ENCODE peak calls at places on chromosomes 7 and 10, in ten cellular contexts. U, B, L, E, G, P, R, D, X and Q are unnamed samples.

GRCh38 chr7:133789951-133790350 is 337.2 kb upstream of the LRGUK start:
- DNase-seq in P (no peak), D (no peak), X (no peak), U (no peak), L (no peak), E (no peak), B (no peak), R (no peak), G (no peak), Q (no peak)

GRCh38 chr7:2080069-2080405 is 152.7 kb downstream of the MAD1L1 start:
- DNase-seq in G (no peak), U (no peak), X (no peak), P (no peak), B (no peak), L (no peak), R (no peak), E (no peak), D (no peak), Q (no peak)

GRCh38 chr7:232571-233455 is 40.4 kb downstream of the FAM20C start:
- DNase-seq in L (no peak), G (no peak), E (no peak), P (no peak), B (no peak), U (no peak), X (no peak), D (no peak), R (no peak), Q (no peak)

GRCh38 chr7:12719141-12719919 is 31.9 kb downstream of the ARL4A start:
- DNase-seq in R (no peak), D (no peak), L (peak; percentile 55), X (no peak), B (no peak), U (no peak), G (no peak), P (no peak), E (no peak), Q (no peak)

GRCh38 chr10:23412223-23412622 is 26.7 kb upstream of the OTUD1 start:
- DNase-seq in U (no peak), B (no peak), P (no peak), G (no peak), X (no peak), D (no peak), R (no peak), E (no peak), L (no peak), Q (no peak)

GRCh38 chr7:20519641-20520040 is 95.8 kb upstream of the ABCB5 start:
- DNase-seq in P (no peak), U (no peak), R (no peak), G (no peak), B (no peak), X (no peak), L (no peak), E (no peak), D (no peak), Q (no peak)

GRCh38 chr7:8913687-8914086 is 480.3 kb downstream of the NXPH1 start:
- DNase-seq in X (no peak), E (no peak), L (no peak), U (no peak), R (no peak), B (no peak), P (no peak), D (no peak), G (no peak), Q (no peak)

GRCh38 chr10:119323085-119323670 is 115.8 kb downstream of the GRK5 start:
- DNase-seq in G (no peak), X (no peak), P (peak; percentile 41), B (no peak), E (no peak), D (no peak), R (no peak), U (no peak), L (no peak), Q (no peak)

GRCh38 chr10:34698979-34699378 is 116.1 kb downstream of the PARD3 start:
- DNase-seq in D (no peak), X (peak; percentile 34), E (no peak), P (peak; percentile 94), B (no peak), L (peak; percentile 22), G (no peak), U (no peak), R (no peak), Q (no peak)

GRCh38 chr7:28389504-28390385 is 22.6 kb upstream of the CREB5 start:
- DNase-seq in D (no peak), L (peak; percentile 36), X (peak; percentile 49), E (no peak), U (no peak), R (peak; percentile 69), G (peak; percentile 48), B (no peak), P (peak; percentile 87), Q (no peak)

GRCh38 chr7:48759431-48760080 is 164.8 kb upstream of the CDC14C start:
- DNase-seq in L (no peak), G (peak; percentile 70), E (no peak), P (no peak), R (no peak), X (no peak), U (no peak), B (no peak), D (no peak), Q (no peak)

GRCh38 chr7:26372738-26373137 is 81.1 kb downstream of the SNX10 start:
- DNase-seq in P (no peak), G (no peak), X (no peak), D (no peak), E (no peak), R (no peak), B (no peak), U (no peak), L (no peak), Q (no peak)

GRCh38 chr10:101939273-101939635 is 95.7 kb upstream of the KCNIP2 start:
- DNase-seq in X (peak; percentile 87), U (no peak), E (no peak), R (no peak), L (peak; percentile 90), D (no peak), P (no peak), G (no peak), B (no peak), Q (no peak)

GRCh38 chr10:103901299-103901698 is 16.7 kb downstream of the STN1 start:
- DNase-seq in X (no peak), G (no peak), B (no peak), D (no peak), E (no peak), U (no peak), P (no peak), R (no peak), L (no peak), Q (no peak)

GRCh38 chr10:33253411-33253810 is 81.1 kb downstream of the NRP1 start:
- DNase-seq in R (no peak), P (no peak), X (no peak), D (no peak), B (no peak), L (no peak), U (no peak), G (no peak), E (no peak), Q (no peak)

GRCh38 chr7:157432541-157432956 is 95.7 kb downstream of the DNAJB6 start:
- DNase-seq in L (peak; percentile 6), X (peak; percentile 46), G (peak; percentile 89), E (no peak), D (peak; percentile 46), R (peak; percentile 38), U (no peak), B (peak; percentile 66), P (peak; percentile 71), Q (peak; percentile 14)

GRCh38 chr10:63819753-63820347 is 298.6 kb downstream of the REEP3 start:
- DNase-seq in L (peak; percentile 63), R (peak; percentile 19), X (peak; percentile 59), E (no peak), B (peak; percentile 36), G (peak; percentile 58), D (peak; percentile 63), U (no peak), P (peak; percentile 68), Q (peak; percentile 62)

GRCh38 chr10:5840314-5841307 is 27.4 kb upstream of the GDI2 start:
- DNase-seq in U (no peak), E (no peak), D (peak; percentile 48), X (no peak), L (no peak), P (no peak), R (no peak), B (no peak), G (no peak), Q (no peak)

GRCh38 chr10:131577786-131578471 is 266.4 kb upstream of the TCERG1L start:
- DNase-seq in R (no peak), E (no peak), U (no peak), B (no peak), X (no peak), D (no peak), L (no peak), G (no peak), P (no peak), Q (no peak)

GRCh38 chr7:47268826-47269465 is 313.0 kb downstream of the TNS3 start:
- DNase-seq in G (no peak), L (no peak), B (no peak), U (no peak), X (no peak), E (no peak), D (no peak), P (no peak), R (no peak), Q (no peak)

GRCh38 chr10:72783290-72783689 is 91.3 kb downstream of the MCU start:
- DNase-seq in D (no peak), G (no peak), L (no peak), R (no peak), P (no peak), B (no peak), X (no peak), E (no peak), U (no peak), Q (no peak)

GRCh38 chr10:103553743-103554487 is 60.4 kb downstream of the NEURL1 start:
- DNase-seq in B (no peak), P (no peak), U (peak; percentile 33), D (no peak), X (no peak), L (no peak), G (no peak), E (no peak), R (no peak), Q (no peak)

GRCh38 chr7:151243411-151244155 is 4.9 kb downstream of the SMARCD3 start:
- DNase-seq in L (no peak), G (peak; percentile 54), P (no peak), D (no peak), E (no peak), X (no peak), B (no peak), U (no peak), R (no peak), Q (no peak)

GRCh38 chr7:116363637-116364432 is 135.7 kb upstream of the CAV2 start:
- DNase-seq in X (no peak), P (no peak), R (no peak), L (no peak), G (no peak), D (no peak), B (no peak), E (no peak), U (no peak), Q (no peak)

GRCh38 chr10:72906446-72906845 is 12.9 kb downstream of the OIT3 start:
- DNase-seq in U (no peak), P (no peak), E (no peak), G (no peak), L (no peak), B (no peak), X (no peak), D (no peak), R (no peak), Q (no peak)

GRCh38 chr10:111956841-111957240 is 226.7 kb downstream of the GPAM start:
- DNase-seq in X (no peak), B (no peak), E (no peak), P (peak; percentile 24), L (no peak), G (no peak), D (no peak), U (no peak), R (no peak), Q (no peak)

GRCh38 chr7:108045154-108045553 is 42.2 kb upstream of the LAMB1 start:
- DNase-seq in P (no peak), B (no peak), D (no peak), R (no peak), U (no peak), L (no peak), G (no peak), X (no peak), E (no peak), Q (no peak)

GRCh38 chr10:132400041-132400546 is 3.1 kb downstream of the PWWP2B start:
- DNase-seq in B (peak; percentile 50), E (no peak), L (no peak), P (no peak), U (no peak), X (no peak), R (no peak), D (no peak), G (no peak), Q (peak; percentile 49)